ENCODE peak calls at places on chromosomes 1 and 21, in nine cellular contexts. Z, M, X, G, V, F, R, E and Q are unnamed samples.

GRCh38 chr21:32779983-32780382 is 8.4 kb upstream of the PAXBP1 start:
- DNase-seq in X (no peak), E (no peak), V (no peak), M (no peak), G (no peak), F (no peak), R (no peak), Z (no peak), Q (no peak)

GRCh38 chr1:247747616-247748015 is 325 bp downstream of the OR14A2 start:
- DNase-seq in Z (no peak), E (no peak), X (no peak), V (no peak), M (no peak), G (no peak), R (no peak), F (no peak), Q (peak)

GRCh38 chr1:82893712-82894111 is 1093.0 kb downstream of the ADGRL2 start:
- DNase-seq in M (no peak), G (no peak), X (no peak), Z (no peak), F (no peak), E (no peak), R (no peak), V (no peak), Q (no peak)

GRCh38 chr1:2880086-2880485 is 78.6 kb upstream of the TTC34 start:
- DNase-seq in E (no peak), R (no peak), Z (no peak), G (no peak), V (no peak), X (no peak), F (no peak), M (no peak), Q (no peak)

GRCh38 chr1:45304311-45305081 is 22.2 kb upstream of the HPDL start:
- DNase-seq in V (no peak), F (no peak), G (no peak), R (peak), M (peak), X (no peak), Z (no peak), E (no peak), Q (peak)

GRCh38 chr1:81414417-81415087 is 386.2 kb upstream of the ADGRL2 start:
- DNase-seq in M (peak), E (peak), X (peak), R (peak), F (peak), Z (peak), V (no peak), G (peak), Q (no peak)

GRCh38 chr1:33017175-33017574 is 19.5 kb downstream of the AK2 start:
- DNase-seq in M (no peak), F (no peak), G (no peak), X (no peak), Z (no peak), R (no peak), V (no peak), E (no peak), Q (peak)

GRCh38 chr1:227892930-227893695 is 54.6 kb downstream of the WNT9A start:
- DNase-seq in F (no peak), R (no peak), M (no peak), Z (peak), G (no peak), V (no peak), E (no peak), X (no peak), Q (no peak)

GRCh38 chr1:145985129-145985501 is 11.3 kb downstream of the TXNIP start:
- DNase-seq in Z (no peak), R (no peak), V (no peak), G (no peak), X (no peak), M (no peak), E (no peak), F (no peak), Q (no peak)